ENCODE peak calls at places on chromosomes 2 and 18, in six cellular contexts. X is heart left ventricle, S is AG04449, T is fibroblast of mammary gland, D is cardiac muscle cell, Z is neural crest cell. K is an unnamed sample.

GRCh38 chr2:51213826-51214225 is 181.9 kb upstream of the NRXN1 start:
- DNase-seq in X (no peak), S (no peak), T (no peak), D (no peak), Z (no peak), K (no peak)

GRCh38 chr2:238706163-238706562 is 141.7 kb upstream of the TWIST2 start:
- DNase-seq in X (no peak), S (no peak), T (no peak), D (no peak), Z (no peak), K (no peak)

GRCh38 chr2:42167458-42167857 is 1.7 kb upstream of the EML4 start:
- DNase-seq in X (no peak), S (no peak), T (no peak), D (no peak), Z (no peak), K (no peak)

GRCh38 chr2:73202156-73203054 is at the start of gene NOTO:
- DNase-seq in X (no peak), S (no peak), T (peak), D (peak), Z (peak), K (peak)

GRCh38 chr18:25896178-25896780 is 194.1 kb downstream of the SS18 start:
- DNase-seq in X (no peak), S (no peak), T (peak), D (peak), Z (peak), K (peak)

GRCh38 chr18:11324956-11325873 is 175.8 kb upstream of the PIEZO2 start:
- DNase-seq in X (no peak), S (peak), T (peak), D (peak), Z (no peak), K (no peak)

GRCh38 chr18:49668583-49669290 is 106.9 kb downstream of the LIPG start:
- DNase-seq in X (peak), S (no peak), T (peak), D (peak), Z (no peak), K (peak)

GRCh38 chr2:42917374-42918017 is 125.1 kb upstream of the HAAO start:
- DNase-seq in X (peak), S (peak), T (peak), D (peak), Z (no peak), K (no peak)

GRCh38 chr2:163713534-163714311 is 22.1 kb downstream of the FIGN start:
- DNase-seq in X (no peak), S (no peak), T (no peak), D (no peak), Z (no peak), K (no peak)

GRCh38 chr2:30277582-30277981 is 46.2 kb downstream of the LBH start:
- DNase-seq in X (no peak), S (no peak), T (no peak), D (no peak), Z (no peak), K (no peak)

GRCh38 chr2:232230557-232230956 is 148.0 kb upstream of the ALPP start:
- DNase-seq in X (no peak), S (no peak), T (peak), D (peak), Z (peak), K (peak)

GRCh38 chr18:37299471-37300304 is 265.9 kb downstream of the CELF4 start:
- DNase-seq in X (peak), S (peak), T (peak), D (peak), Z (no peak), K (no peak)

GRCh38 chr2:204654679-204655078 is 109.4 kb downstream of the PARD3B start:
- DNase-seq in X (no peak), S (no peak), T (no peak), D (no peak), Z (no peak), K (no peak)

GRCh38 chr2:232891621-232892071 is 21.6 kb downstream of the SNORC start:
- DNase-seq in X (no peak), S (no peak), T (peak), D (peak), Z (no peak), K (no peak)

GRCh38 chr18:59354731-59355130 is 4.3 kb downstream of the LMAN1 start:
- DNase-seq in X (no peak), S (no peak), T (peak), D (no peak), Z (no peak), K (no peak)

GRCh38 chr2:84486436-84487115 is 27.5 kb upstream of the SUCLG1 start:
- DNase-seq in X (no peak), S (no peak), T (peak), D (peak), Z (no peak), K (no peak)

GRCh38 chr2:173792166-173792565 is 173.0 kb downstream of the SP3 start:
- DNase-seq in X (no peak), S (no peak), T (no peak), D (no peak), Z (no peak), K (no peak)

GRCh38 chr2:71880846-71881610 is 266.6 kb downstream of the CYP26B1 start:
- DNase-seq in X (peak), S (peak), T (peak), D (peak), Z (no peak), K (no peak)

GRCh38 chr2:96970248-96970875 is 16.0 kb downstream of the FAM178B start:
- DNase-seq in X (no peak), S (no peak), T (no peak), D (no peak), Z (no peak), K (no peak)

GRCh38 chr2:65113816-65114215 is 16.1 kb downstream of the RAB1A start:
- DNase-seq in X (no peak), S (no peak), T (no peak), D (no peak), Z (no peak), K (no peak)

GRCh38 chr2:28637648-28638047 is 114.0 kb upstream of the PPP1CB start:
- DNase-seq in X (no peak), S (no peak), T (no peak), D (no peak), Z (no peak), K (no peak)

GRCh38 chr2:10504370-10504993 is 56.4 kb upstream of the ODC1 start:
- DNase-seq in X (peak), S (no peak), T (no peak), D (no peak), Z (no peak), K (no peak)

GRCh38 chr2:211089127-211089526 is 532.7 kb downstream of the CPS1 start:
- DNase-seq in X (no peak), S (no peak), T (no peak), D (no peak), Z (no peak), K (no peak)

GRCh38 chr2:211086049-211086448 is 529.6 kb downstream of the CPS1 start:
- DNase-seq in X (no peak), S (no peak), T (no peak), D (no peak), Z (no peak), K (no peak)

DNA sequence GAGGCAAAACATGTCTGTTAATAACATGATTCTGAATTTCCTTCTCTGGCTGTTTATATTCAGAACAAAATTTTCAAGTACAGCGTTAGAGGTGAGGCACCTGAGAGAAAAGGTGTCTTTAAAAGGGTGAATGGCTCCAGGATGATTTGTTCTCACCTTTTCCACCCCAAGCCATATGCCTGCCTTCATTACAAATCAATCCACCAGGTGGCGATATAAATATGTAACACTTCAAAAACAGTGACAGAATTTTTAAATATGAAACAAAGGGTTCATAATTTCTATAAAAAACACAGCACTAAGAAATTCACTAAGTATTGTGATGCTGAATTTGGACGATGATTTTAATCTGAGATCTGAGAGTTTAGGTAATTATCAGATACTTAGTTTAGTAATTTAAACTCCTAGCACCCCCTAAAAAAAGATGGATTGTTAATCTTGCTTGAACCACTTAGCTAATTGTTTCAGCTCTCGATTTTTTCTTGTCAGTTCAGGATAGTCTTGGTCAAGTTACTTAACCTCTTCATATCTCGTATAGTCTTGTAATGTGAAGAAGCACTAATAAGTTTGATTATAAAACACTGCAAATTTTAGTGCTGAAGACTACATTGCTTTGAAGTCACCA is 528.8 kb downstream of the CPS1 start:
- DNase-seq in X (no peak), S (no peak), T (peak), D (peak), Z (no peak), K (no peak)
- TF ChIP-seq CTCF in X (peak), S (no peak), T (peak), D (peak), Z (peak), K (peak)

GRCh38 chr2:219003267-219003634 is 10.0 kb upstream of the CRYBA2 start:
- DNase-seq in X (no peak), S (no peak), T (no peak), D (no peak), Z (no peak), K (no peak)
- TF ChIP-seq CTCF in X (no peak), S (no peak), T (no peak), D (no peak), Z (no peak), K (no peak)

GRCh38 chr2:120177011-120177621 is 46.1 kb downstream of the TMEM185B start:
- DNase-seq in X (peak), S (no peak), T (no peak), D (no peak), Z (no peak), K (no peak)
- TF ChIP-seq CTCF in X (peak), S (no peak), T (no peak), D (peak), Z (no peak), K (no peak)

GRCh38 chr18:22047485-22047884 is 121.9 kb upstream of the GATA6 start:
- DNase-seq in X (no peak), S (no peak), T (no peak), D (no peak), Z (no peak), K (no peak)

GRCh38 chr18:22043837-22044236 is 125.6 kb upstream of the GATA6 start:
- DNase-seq in X (no peak), S (no peak), T (no peak), D (no peak), Z (no peak), K (no peak)

GRCh38 chr18:22046473-22046872 is 122.9 kb upstream of the GATA6 start:
- DNase-seq in X (no peak), S (no peak), T (no peak), D (no peak), Z (no peak), K (no peak)

GRCh38 chr18:22045221-22045918 is 124.0 kb upstream of the GATA6 start:
- DNase-seq in X (no peak), S (no peak), T (no peak), D (no peak), Z (no peak), K (no peak)

GRCh38 chr18:22044474-22045220 is 124.7 kb upstream of the GATA6 start:
- DNase-seq in X (no peak), S (no peak), T (no peak), D (no peak), Z (no peak), K (no peak)
- TF ChIP-seq CTCF in X (no peak), S (no peak), T (no peak), D (no peak), Z (no peak), K (no peak)

GRCh38 chr18:68843467-68844089 is 45.7 kb downstream of the CCDC102B start:
- DNase-seq in X (no peak), S (no peak), T (peak), D (peak), Z (no peak), K (no peak)

GRCh38 chr18:68848242-68848641 is 50.4 kb downstream of the CCDC102B start:
- DNase-seq in X (no peak), S (no peak), T (no peak), D (no peak), Z (no peak), K (no peak)

DNA sequence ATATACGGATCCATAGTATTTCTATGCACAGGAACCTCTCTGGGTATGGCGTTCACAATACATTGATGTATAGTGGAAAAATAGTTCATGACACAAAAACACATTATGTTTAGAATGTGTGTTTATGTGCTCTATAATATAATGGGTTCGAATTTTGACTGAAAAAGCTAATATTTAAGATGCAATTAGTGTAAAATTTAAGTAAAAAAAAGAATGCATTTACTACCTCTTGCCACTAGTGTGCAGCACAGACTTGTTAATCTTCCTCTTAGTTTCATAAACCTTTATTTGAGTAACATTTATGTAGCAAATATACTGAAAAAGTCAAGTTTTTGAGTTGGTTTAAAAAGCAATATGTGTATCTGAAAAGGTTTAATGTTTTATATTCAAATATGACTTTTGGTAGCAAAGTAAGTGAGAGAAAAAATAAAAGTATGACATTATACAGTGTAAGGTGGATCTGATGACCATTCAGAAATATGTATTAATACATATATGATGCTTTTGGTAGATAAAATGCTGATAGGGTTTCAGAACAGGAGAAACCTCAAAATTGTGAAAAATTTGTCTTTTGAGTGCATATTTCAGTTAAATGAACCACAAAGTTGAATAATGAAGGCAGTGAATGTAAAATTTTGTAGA is 49.5 kb downstream of the CCDC102B start:
- DNase-seq in X (no peak), S (no peak), T (peak), D (peak), Z (no peak), K (no peak)
- TF ChIP-seq CTCF in X (peak), S (peak), T (peak), D (peak), Z (peak), K (peak)

K was measured in nephron progenitor cell.